ENCODE peak calls at places on chromosomes 6 and 20, in nine cellular contexts. One of them, this sample, is unnamed.

GRCh38 chr6:29965873-29966601 is 23.7 kb downstream of the HLA-A start:
- DNase-seq in neural crest cell: no peak
- DNase-seq in Calu3: peak
- DNase-seq in A549: peak
- DNase-seq in fibroblast of the aortic adventitia: peak
- DNase-seq in glutamatergic neuron: peak
- DNase-seq in uterus: peak
- DNase-seq in fibroblast of pulmonary artery: peak
- DNase-seq in mesothelial cell of epicardium: no peak
- DNase-seq in this sample: peak

GRCh38 chr6:2157441-2158127 is 87.8 kb downstream of the GMDS start:
- DNase-seq in fibroblast of pulmonary artery: peak
- DNase-seq in uterus: no peak
- DNase-seq in neural crest cell: no peak
- DNase-seq in fibroblast of the aortic adventitia: peak
- DNase-seq in mesothelial cell of epicardium: no peak
- DNase-seq in glutamatergic neuron: no peak
- DNase-seq in A549: no peak
- DNase-seq in Calu3: no peak
- DNase-seq in this sample: peak

GRCh38 chr6:90712165-90712564 is 125.3 kb upstream of the MAP3K7 start:
- DNase-seq in neural crest cell: no peak
- DNase-seq in fibroblast of pulmonary artery: peak
- DNase-seq in fibroblast of the aortic adventitia: peak
- DNase-seq in A549: no peak
- DNase-seq in mesothelial cell of epicardium: no peak
- DNase-seq in glutamatergic neuron: no peak
- DNase-seq in Calu3: no peak
- DNase-seq in uterus: no peak
- DNase-seq in this sample: no peak

GRCh38 chr6:25945175-25945574 is 14.7 kb upstream of the SLC17A2 start:
- DNase-seq in Calu3: no peak
- DNase-seq in A549: no peak
- DNase-seq in uterus: no peak
- DNase-seq in mesothelial cell of epicardium: no peak
- DNase-seq in fibroblast of pulmonary artery: no peak
- DNase-seq in glutamatergic neuron: no peak
- DNase-seq in fibroblast of the aortic adventitia: no peak
- DNase-seq in neural crest cell: no peak
- DNase-seq in this sample: no peak

GRCh38 chr20:663315-664090 is 10.5 kb upstream of the SRXN1 start:
- DNase-seq in uterus: no peak
- DNase-seq in fibroblast of pulmonary artery: peak
- DNase-seq in A549: no peak
- DNase-seq in fibroblast of the aortic adventitia: no peak
- DNase-seq in neural crest cell: no peak
- DNase-seq in glutamatergic neuron: peak
- DNase-seq in Calu3: no peak
- DNase-seq in mesothelial cell of epicardium: no peak
- DNase-seq in this sample: no peak

GRCh38 chr6:94510877-94511276 is 1066.5 kb upstream of the MANEA start:
- DNase-seq in glutamatergic neuron: no peak
- DNase-seq in uterus: no peak
- DNase-seq in mesothelial cell of epicardium: no peak
- DNase-seq in neural crest cell: no peak
- DNase-seq in A549: no peak
- DNase-seq in Calu3: no peak
- DNase-seq in fibroblast of pulmonary artery: no peak
- DNase-seq in fibroblast of the aortic adventitia: no peak
- DNase-seq in this sample: no peak

GRCh38 chr6:50539441-50539840 is 173.9 kb upstream of the TFAP2D start:
- DNase-seq in neural crest cell: no peak
- DNase-seq in A549: no peak
- DNase-seq in fibroblast of pulmonary artery: no peak
- DNase-seq in mesothelial cell of epicardium: no peak
- DNase-seq in Calu3: no peak
- DNase-seq in fibroblast of the aortic adventitia: no peak
- DNase-seq in uterus: no peak
- DNase-seq in glutamatergic neuron: no peak
- DNase-seq in this sample: no peak

GRCh38 chr6:134162932-134163331 is 110.5 kb upstream of the SLC2A12 start:
- DNase-seq in neural crest cell: no peak
- DNase-seq in A549: no peak
- DNase-seq in fibroblast of pulmonary artery: no peak
- DNase-seq in fibroblast of the aortic adventitia: no peak
- DNase-seq in glutamatergic neuron: no peak
- DNase-seq in Calu3: no peak
- DNase-seq in mesothelial cell of epicardium: no peak
- DNase-seq in uterus: no peak
- DNase-seq in this sample: no peak

GRCh38 chr6:20830576-20830975 is 296.3 kb downstream of the CDKAL1 start:
- DNase-seq in Calu3: no peak
- DNase-seq in fibroblast of pulmonary artery: no peak
- DNase-seq in fibroblast of the aortic adventitia: no peak
- DNase-seq in A549: no peak
- DNase-seq in uterus: no peak
- DNase-seq in neural crest cell: no peak
- DNase-seq in glutamatergic neuron: no peak
- DNase-seq in mesothelial cell of epicardium: no peak
- DNase-seq in this sample: no peak

GRCh38 chr20:53370345-53370961 is 223.2 kb downstream of the ZNF217 start:
- DNase-seq in uterus: no peak
- DNase-seq in Calu3: no peak
- DNase-seq in neural crest cell: no peak
- DNase-seq in fibroblast of pulmonary artery: no peak
- DNase-seq in A549: no peak
- DNase-seq in glutamatergic neuron: no peak
- DNase-seq in mesothelial cell of epicardium: no peak
- DNase-seq in fibroblast of the aortic adventitia: no peak
- DNase-seq in this sample: no peak

GRCh38 chr20:19096847-19097246 is 115.6 kb upstream of the SLC24A3 start:
- DNase-seq in mesothelial cell of epicardium: no peak
- DNase-seq in neural crest cell: no peak
- DNase-seq in Calu3: no peak
- DNase-seq in uterus: no peak
- DNase-seq in fibroblast of the aortic adventitia: no peak
- DNase-seq in fibroblast of pulmonary artery: no peak
- DNase-seq in glutamatergic neuron: no peak
- DNase-seq in A549: no peak
- DNase-seq in this sample: no peak

GRCh38 chr6:134003542-134003951 is 48.9 kb downstream of the SLC2A12 start:
- DNase-seq in neural crest cell: no peak
- DNase-seq in fibroblast of pulmonary artery: no peak
- DNase-seq in mesothelial cell of epicardium: no peak
- DNase-seq in A549: no peak
- DNase-seq in glutamatergic neuron: no peak
- DNase-seq in Calu3: no peak
- DNase-seq in fibroblast of the aortic adventitia: peak
- DNase-seq in uterus: no peak
- DNase-seq in this sample: no peak

GRCh38 chr6:125558451-125558850 is 191.0 kb upstream of the HEY2 start:
- DNase-seq in fibroblast of pulmonary artery: no peak
- DNase-seq in Calu3: no peak
- DNase-seq in mesothelial cell of epicardium: no peak
- DNase-seq in neural crest cell: no peak
- DNase-seq in uterus: no peak
- DNase-seq in glutamatergic neuron: no peak
- DNase-seq in A549: no peak
- DNase-seq in fibroblast of the aortic adventitia: no peak
- DNase-seq in this sample: no peak

GRCh38 chr20:16785221-16785620 is 37.1 kb downstream of the OTOR start:
- DNase-seq in neural crest cell: no peak
- DNase-seq in A549: no peak
- DNase-seq in glutamatergic neuron: no peak
- DNase-seq in mesothelial cell of epicardium: no peak
- DNase-seq in fibroblast of pulmonary artery: peak
- DNase-seq in fibroblast of the aortic adventitia: peak
- DNase-seq in uterus: no peak
- DNase-seq in Calu3: no peak
- DNase-seq in this sample: no peak

GRCh38 chr6:162538643-162539064 is 188.9 kb downstream of the PRKN start:
- DNase-seq in fibroblast of the aortic adventitia: no peak
- DNase-seq in A549: no peak
- DNase-seq in fibroblast of pulmonary artery: no peak
- DNase-seq in mesothelial cell of epicardium: no peak
- DNase-seq in glutamatergic neuron: no peak
- DNase-seq in Calu3: no peak
- DNase-seq in uterus: no peak
- DNase-seq in neural crest cell: no peak
- DNase-seq in this sample: no peak

GRCh38 chr20:59720013-59720412 is 115.7 kb downstream of the PHACTR3 start:
- DNase-seq in A549: no peak
- DNase-seq in glutamatergic neuron: no peak
- DNase-seq in Calu3: no peak
- DNase-seq in fibroblast of the aortic adventitia: no peak
- DNase-seq in fibroblast of pulmonary artery: no peak
- DNase-seq in mesothelial cell of epicardium: no peak
- DNase-seq in neural crest cell: no peak
- DNase-seq in uterus: no peak
- DNase-seq in this sample: no peak
- TF ChIP-seq CTCF in A549: no peak
- TF ChIP-seq CTCF in glutamatergic neuron: no peak
- TF ChIP-seq CTCF in Calu3: no peak
- TF ChIP-seq CTCF in fibroblast of the aortic adventitia: no peak
- TF ChIP-seq CTCF in fibroblast of pulmonary artery: no peak
- TF ChIP-seq CTCF in mesothelial cell of epicardium: no peak
- TF ChIP-seq CTCF in neural crest cell: no peak
- TF ChIP-seq CTCF in uterus: no peak
- TF ChIP-seq CTCF in this sample: no peak

GRCh38 chr20:57711311-57711712 is 1.5 kb upstream of the PMEPA1 start:
- DNase-seq in uterus: no peak
- DNase-seq in mesothelial cell of epicardium: no peak
- DNase-seq in A549: no peak
- DNase-seq in neural crest cell: no peak
- DNase-seq in fibroblast of the aortic adventitia: no peak
- DNase-seq in fibroblast of pulmonary artery: no peak
- DNase-seq in glutamatergic neuron: no peak
- DNase-seq in Calu3: peak
- DNase-seq in this sample: no peak
- TF ChIP-seq CTCF in uterus: no peak
- TF ChIP-seq CTCF in mesothelial cell of epicardium: no peak
- TF ChIP-seq CTCF in A549: no peak
- TF ChIP-seq CTCF in neural crest cell: no peak
- TF ChIP-seq CTCF in fibroblast of the aortic adventitia: no peak
- TF ChIP-seq CTCF in fibroblast of pulmonary artery: no peak
- TF ChIP-seq CTCF in glutamatergic neuron: no peak
- TF ChIP-seq CTCF in Calu3: peak
- TF ChIP-seq CTCF in this sample: no peak

GRCh38 chr6:5998741-5999687 is 7.7 kb downstream of the NRN1 start:
- DNase-seq in mesothelial cell of epicardium: no peak
- DNase-seq in neural crest cell: peak
- DNase-seq in fibroblast of the aortic adventitia: no peak
- DNase-seq in uterus: no peak
- DNase-seq in fibroblast of pulmonary artery: no peak
- DNase-seq in Calu3: no peak
- DNase-seq in A549: no peak
- DNase-seq in glutamatergic neuron: peak
- DNase-seq in this sample: no peak
- TF ChIP-seq CTCF in mesothelial cell of epicardium: no peak
- TF ChIP-seq CTCF in neural crest cell: no peak
- TF ChIP-seq CTCF in fibroblast of the aortic adventitia: no peak
- TF ChIP-seq CTCF in uterus: no peak
- TF ChIP-seq CTCF in fibroblast of pulmonary artery: no peak
- TF ChIP-seq CTCF in Calu3: no peak
- TF ChIP-seq CTCF in A549: no peak
- TF ChIP-seq CTCF in glutamatergic neuron: no peak
- TF ChIP-seq CTCF in this sample: no peak

GRCh38 chr6:106538145-106538544 is 91.2 kb downstream of the RTN4IP1 start:
- DNase-seq in mesothelial cell of epicardium: no peak
- DNase-seq in fibroblast of pulmonary artery: no peak
- DNase-seq in Calu3: no peak
- DNase-seq in glutamatergic neuron: no peak
- DNase-seq in neural crest cell: no peak
- DNase-seq in fibroblast of the aortic adventitia: no peak
- DNase-seq in A549: no peak
- DNase-seq in uterus: no peak
- DNase-seq in this sample: no peak

GRCh38 chr6:106535012-106535411 is 94.3 kb downstream of the RTN4IP1 start:
- DNase-seq in uterus: no peak
- DNase-seq in neural crest cell: no peak
- DNase-seq in fibroblast of the aortic adventitia: no peak
- DNase-seq in Calu3: no peak
- DNase-seq in mesothelial cell of epicardium: no peak
- DNase-seq in A549: no peak
- DNase-seq in fibroblast of pulmonary artery: no peak
- DNase-seq in glutamatergic neuron: no peak
- DNase-seq in this sample: no peak

GRCh38 chr6:106536357-106536756 is 92.9 kb downstream of the RTN4IP1 start:
- DNase-seq in mesothelial cell of epicardium: no peak
- DNase-seq in glutamatergic neuron: no peak
- DNase-seq in neural crest cell: no peak
- DNase-seq in Calu3: no peak
- DNase-seq in A549: no peak
- DNase-seq in fibroblast of the aortic adventitia: peak
- DNase-seq in uterus: no peak
- DNase-seq in fibroblast of pulmonary artery: no peak
- DNase-seq in this sample: no peak

GRCh38 chr6:106537662-106538061 is 91.6 kb downstream of the RTN4IP1 start:
- DNase-seq in A549: no peak
- DNase-seq in fibroblast of the aortic adventitia: no peak
- DNase-seq in uterus: no peak
- DNase-seq in fibroblast of pulmonary artery: no peak
- DNase-seq in mesothelial cell of epicardium: no peak
- DNase-seq in neural crest cell: no peak
- DNase-seq in glutamatergic neuron: no peak
- DNase-seq in Calu3: no peak
- DNase-seq in this sample: no peak

GRCh38 chr6:106536863-106537262 is 92.4 kb downstream of the RTN4IP1 start:
- DNase-seq in fibroblast of pulmonary artery: no peak
- DNase-seq in glutamatergic neuron: no peak
- DNase-seq in mesothelial cell of epicardium: no peak
- DNase-seq in fibroblast of the aortic adventitia: peak
- DNase-seq in neural crest cell: no peak
- DNase-seq in A549: no peak
- DNase-seq in Calu3: no peak
- DNase-seq in uterus: no peak
- DNase-seq in this sample: no peak
- TF ChIP-seq CTCF in fibroblast of pulmonary artery: no peak
- TF ChIP-seq CTCF in glutamatergic neuron: no peak
- TF ChIP-seq CTCF in mesothelial cell of epicardium: no peak
- TF ChIP-seq CTCF in fibroblast of the aortic adventitia: no peak
- TF ChIP-seq CTCF in neural crest cell: no peak
- TF ChIP-seq CTCF in A549: no peak
- TF ChIP-seq CTCF in Calu3: no peak
- TF ChIP-seq CTCF in uterus: no peak
- TF ChIP-seq CTCF in this sample: no peak

This sample was measured in RWPE1.